ENCODE peak calls at places on chromosomes 6 and 20, in seven cellular contexts. One of them, this sample, is unnamed.

GRCh38 chr6:131122007-131122406 is 13.3 kb upstream of the AKAP7 start:
- DNase-seq in bronchial epithelial cell: peak; percentile 23
- DNase-seq in lower leg skin: no peak
- DNase-seq in right cardiac atrium: no peak
- DNase-seq in BJ: no peak
- DNase-seq in fibroblast of lung: peak; percentile 43
- DNase-seq in stomach: no peak
- DNase-seq in this sample: no peak

GRCh38 chr6:19395316-19395715 is 441.9 kb upstream of the ID4 start:
- DNase-seq in bronchial epithelial cell: no peak
- DNase-seq in lower leg skin: no peak
- DNase-seq in right cardiac atrium: no peak
- DNase-seq in BJ: no peak
- DNase-seq in fibroblast of lung: no peak
- DNase-seq in stomach: no peak
- DNase-seq in this sample: no peak

GRCh38 chr6:100346828-100347227 is 117.9 kb downstream of the SIM1 start:
- DNase-seq in bronchial epithelial cell: peak; percentile 55
- DNase-seq in lower leg skin: no peak
- DNase-seq in right cardiac atrium: no peak
- DNase-seq in BJ: peak; percentile 67
- DNase-seq in fibroblast of lung: peak; percentile 52
- DNase-seq in stomach: no peak
- DNase-seq in this sample: no peak

GRCh38 chr6:7108964-7109836 is 1.4 kb downstream of the RREB1 start:
- DNase-seq in bronchial epithelial cell: peak; percentile 69
- DNase-seq in lower leg skin: peak; percentile 93
- DNase-seq in right cardiac atrium: peak; percentile 76
- DNase-seq in BJ: no peak
- DNase-seq in fibroblast of lung: peak; percentile 85
- DNase-seq in stomach: peak; percentile 57
- DNase-seq in this sample: peak; percentile 74

GRCh38 chr20:57439432-57439831 is 48.2 kb downstream of the RBM38 start:
- DNase-seq in bronchial epithelial cell: no peak
- DNase-seq in lower leg skin: no peak
- DNase-seq in right cardiac atrium: peak; percentile 92
- DNase-seq in BJ: no peak
- DNase-seq in fibroblast of lung: no peak
- DNase-seq in stomach: peak; percentile 94
- DNase-seq in this sample: peak; percentile 95

GRCh38 chr6:40845588-40845987 is 193.4 kb downstream of the UNC5CL start:
- DNase-seq in bronchial epithelial cell: peak; percentile 50
- DNase-seq in lower leg skin: no peak
- DNase-seq in right cardiac atrium: no peak
- DNase-seq in BJ: no peak
- DNase-seq in fibroblast of lung: peak; percentile 42
- DNase-seq in stomach: peak; percentile 53
- DNase-seq in this sample: peak; percentile 43

GRCh38 chr6:158703121-158703839 is 53.4 kb downstream of the SYTL3 start:
- DNase-seq in bronchial epithelial cell: no peak
- DNase-seq in lower leg skin: peak; percentile 90
- DNase-seq in right cardiac atrium: peak; percentile 79
- DNase-seq in BJ: no peak
- DNase-seq in fibroblast of lung: no peak
- DNase-seq in stomach: no peak
- DNase-seq in this sample: no peak

GRCh38 chr20:32473231-32474008 is 111.7 kb downstream of the NOL4L start:
- DNase-seq in bronchial epithelial cell: no peak
- DNase-seq in lower leg skin: no peak
- DNase-seq in right cardiac atrium: no peak
- DNase-seq in BJ: no peak
- DNase-seq in fibroblast of lung: no peak
- DNase-seq in stomach: no peak
- DNase-seq in this sample: no peak

GRCh38 chr6:25007269-25007699 is 71.5 kb upstream of the RIPOR2 start:
- DNase-seq in bronchial epithelial cell: no peak
- DNase-seq in lower leg skin: no peak
- DNase-seq in right cardiac atrium: no peak
- DNase-seq in BJ: no peak
- DNase-seq in fibroblast of lung: no peak
- DNase-seq in stomach: no peak
- DNase-seq in this sample: no peak

GRCh38 chr6:13454286-13455221 is 32.8 kb downstream of the GFOD1 start:
- DNase-seq in bronchial epithelial cell: peak; percentile 12
- DNase-seq in lower leg skin: peak; percentile 92
- DNase-seq in right cardiac atrium: peak; percentile 65
- DNase-seq in BJ: no peak
- DNase-seq in fibroblast of lung: peak; percentile 81
- DNase-seq in stomach: peak; percentile 32
- DNase-seq in this sample: peak; percentile 16

GRCh38 chr20:50425076-50425475 is 85.1 kb upstream of the PTPN1 start:
- DNase-seq in bronchial epithelial cell: no peak
- DNase-seq in lower leg skin: no peak
- DNase-seq in right cardiac atrium: no peak
- DNase-seq in BJ: no peak
- DNase-seq in fibroblast of lung: no peak
- DNase-seq in stomach: no peak
- DNase-seq in this sample: no peak

GRCh38 chr6:156976144-156977088 is 199.2 kb downstream of the ARID1B start:
- DNase-seq in bronchial epithelial cell: no peak
- DNase-seq in lower leg skin: no peak
- DNase-seq in right cardiac atrium: no peak
- DNase-seq in BJ: no peak
- DNase-seq in fibroblast of lung: no peak
- DNase-seq in stomach: no peak
- DNase-seq in this sample: no peak

GRCh38 chr6:50141100-50141499 is 91.4 kb upstream of the DEFB112 start:
- DNase-seq in bronchial epithelial cell: peak; percentile 49
- DNase-seq in lower leg skin: no peak
- DNase-seq in right cardiac atrium: no peak
- DNase-seq in BJ: no peak
- DNase-seq in fibroblast of lung: no peak
- DNase-seq in stomach: no peak
- DNase-seq in this sample: no peak

GRCh38 chr6:9657994-9658393 is 756.9 kb downstream of the TFAP2A start:
- DNase-seq in bronchial epithelial cell: peak; percentile 90
- DNase-seq in lower leg skin: no peak
- DNase-seq in right cardiac atrium: no peak
- DNase-seq in BJ: no peak
- DNase-seq in fibroblast of lung: no peak
- DNase-seq in stomach: no peak
- DNase-seq in this sample: no peak

GRCh38 chr6:132017921-132018320 is 66.7 kb upstream of the CCN2 start:
- DNase-seq in bronchial epithelial cell: no peak
- DNase-seq in lower leg skin: no peak
- DNase-seq in right cardiac atrium: no peak
- DNase-seq in BJ: no peak
- DNase-seq in fibroblast of lung: no peak
- DNase-seq in stomach: no peak
- DNase-seq in this sample: no peak

GRCh38 chr6:149266659-149267058 is 50.9 kb upstream of the TAB2 start:
- DNase-seq in bronchial epithelial cell: no peak
- DNase-seq in lower leg skin: no peak
- DNase-seq in right cardiac atrium: no peak
- DNase-seq in BJ: no peak
- DNase-seq in fibroblast of lung: no peak
- DNase-seq in stomach: no peak
- DNase-seq in this sample: no peak

DNA sequence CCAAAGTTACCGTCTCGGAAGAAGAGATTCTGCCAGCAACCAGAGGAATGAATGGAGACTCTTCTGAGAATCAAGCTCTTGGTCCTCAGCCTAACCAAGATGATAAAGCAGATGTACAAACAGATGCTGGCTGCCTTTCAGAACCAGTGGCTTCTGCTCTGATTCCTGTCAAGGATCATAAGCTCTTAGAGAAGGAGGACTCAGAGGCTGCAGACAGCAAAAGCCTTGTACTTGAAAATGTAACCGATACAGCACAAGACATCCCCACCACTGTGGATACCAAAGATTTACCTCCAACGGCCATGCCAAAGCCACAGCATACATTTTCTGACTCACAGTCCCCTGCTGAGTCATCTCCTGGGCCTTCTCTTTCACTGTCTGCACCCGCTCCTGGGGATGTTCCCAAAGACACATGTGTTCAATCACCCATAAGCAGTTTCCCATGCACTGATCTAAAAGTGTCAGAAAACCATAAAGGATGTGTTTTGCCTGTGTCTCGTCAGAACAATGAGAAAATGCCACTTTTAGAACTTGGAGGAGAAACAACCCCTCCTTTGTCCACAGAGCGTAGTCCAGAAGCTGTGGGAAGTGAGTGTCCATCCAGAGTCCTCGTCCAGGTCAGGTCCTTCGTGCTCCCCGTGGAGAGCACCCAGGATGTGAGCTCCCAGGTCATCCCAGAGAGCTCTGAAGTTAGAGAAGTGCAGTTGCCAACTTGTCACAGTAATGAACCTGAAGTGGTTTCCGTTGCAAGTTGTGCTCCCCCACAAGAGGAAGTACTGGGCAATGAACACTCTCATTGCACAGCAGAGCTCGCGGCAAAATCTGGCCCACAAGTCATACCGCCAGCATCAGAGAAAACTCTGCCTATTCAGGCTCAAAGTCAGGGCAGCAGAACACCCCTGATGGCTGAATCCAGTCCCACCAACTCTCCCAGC is 109.6 kb downstream of the RTN4IP1 start:
- DNase-seq in bronchial epithelial cell: peak; percentile 90
- DNase-seq in lower leg skin: no peak
- DNase-seq in right cardiac atrium: no peak
- DNase-seq in BJ: peak; percentile 81
- DNase-seq in fibroblast of lung: peak; percentile 86
- DNase-seq in stomach: peak; percentile 50
- DNase-seq in this sample: peak; percentile 73
- H3K4me3 ChIP-seq in bronchial epithelial cell: no peak overlapping the region
- H3K4me3 ChIP-seq in lower leg skin: no peak overlapping the region
- H3K4me3 ChIP-seq in right cardiac atrium: no peak overlapping the region
- H3K4me3 ChIP-seq in BJ: no peak overlapping the region
- H3K4me3 ChIP-seq in fibroblast of lung: no peak overlapping the region
- H3K4me3 ChIP-seq in stomach: no peak overlapping the region
- H3K4me3 ChIP-seq in this sample: no peak overlapping the region

DNA sequence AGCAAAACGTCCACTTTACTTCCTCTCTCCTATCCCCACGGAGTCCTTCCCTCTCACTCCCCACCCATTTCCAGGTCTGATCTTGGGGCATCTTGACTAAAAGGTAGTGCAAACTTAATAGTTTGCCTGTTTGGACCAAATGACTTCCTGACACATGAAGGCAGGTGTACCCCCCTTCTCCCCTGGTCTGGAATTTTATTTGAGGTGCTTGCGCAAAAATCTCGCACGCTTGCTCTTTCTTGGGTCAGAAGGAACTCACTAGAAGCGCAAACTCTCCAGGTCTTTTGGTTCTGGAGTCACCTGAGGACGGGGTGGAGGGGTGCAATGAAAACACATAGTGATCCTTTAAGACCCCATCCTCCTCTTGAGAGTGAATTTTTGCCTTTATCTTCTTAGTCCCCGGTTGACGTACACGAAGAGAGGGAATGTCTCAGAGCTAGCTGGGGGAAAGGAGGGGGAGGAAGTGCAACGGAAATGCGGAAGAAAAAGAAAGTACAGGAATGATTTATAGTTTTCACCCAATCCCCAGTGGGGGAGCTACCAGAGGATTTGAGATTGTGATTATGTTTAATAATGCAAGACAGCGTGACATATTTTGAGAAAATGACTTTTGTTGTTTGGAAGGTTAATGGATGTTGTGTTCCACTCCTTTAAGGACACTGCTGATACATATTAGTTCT is 4.9 kb downstream of the ADGRB3 start:
- DNase-seq in bronchial epithelial cell: no peak
- DNase-seq in lower leg skin: no peak
- DNase-seq in right cardiac atrium: no peak
- DNase-seq in BJ: no peak
- DNase-seq in fibroblast of lung: peak; percentile 13
- DNase-seq in stomach: no peak
- DNase-seq in this sample: no peak
- H3K4me3 ChIP-seq in bronchial epithelial cell: no peak overlapping the region
- H3K4me3 ChIP-seq in lower leg skin: no peak overlapping the region
- H3K4me3 ChIP-seq in right cardiac atrium: peak overlapping the region; percentile 58
- H3K4me3 ChIP-seq in BJ: no peak overlapping the region
- H3K4me3 ChIP-seq in fibroblast of lung: no peak overlapping the region
- H3K4me3 ChIP-seq in stomach: peak overlapping the region; percentile 35
- H3K4me3 ChIP-seq in this sample: no peak overlapping the region

DNA sequence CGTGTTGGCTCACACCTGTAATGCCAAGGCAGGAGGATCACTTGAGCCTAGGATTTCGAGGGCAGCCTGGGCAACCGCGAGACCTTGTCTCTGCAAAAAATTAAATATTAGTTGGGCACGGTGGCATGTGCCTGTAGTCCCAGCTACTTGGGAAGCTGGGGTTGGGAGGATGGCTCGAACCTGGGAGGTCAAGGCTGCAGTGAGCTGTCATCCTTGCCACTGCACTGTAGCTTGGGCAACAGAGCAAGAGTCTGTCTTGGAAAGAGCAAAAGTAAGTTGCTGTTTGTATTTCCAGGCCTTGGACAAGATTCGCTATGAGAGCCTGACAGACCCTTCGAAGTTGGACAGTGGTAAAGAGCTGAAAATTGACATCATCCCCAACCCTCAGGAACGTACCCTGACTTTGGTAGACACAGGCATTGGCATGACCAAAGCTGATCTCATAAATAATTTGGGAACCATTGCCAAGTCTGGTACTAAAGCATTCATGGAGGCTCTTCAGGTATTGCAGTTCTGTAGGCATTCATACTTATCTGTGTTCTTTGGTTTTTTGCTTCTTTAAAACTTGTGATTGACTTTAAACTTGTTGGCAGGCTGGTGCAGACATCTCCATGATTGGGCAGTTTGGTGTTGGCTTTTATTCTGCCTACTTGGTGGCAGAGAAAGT is 2.3 kb downstream of the HSP90AB1 start:
- DNase-seq in bronchial epithelial cell: no peak
- DNase-seq in lower leg skin: no peak
- DNase-seq in right cardiac atrium: no peak
- DNase-seq in BJ: no peak
- DNase-seq in fibroblast of lung: no peak
- DNase-seq in stomach: no peak
- DNase-seq in this sample: no peak
- H3K4me3 ChIP-seq in bronchial epithelial cell: no peak overlapping the region
- H3K4me3 ChIP-seq in lower leg skin: no peak overlapping the region
- H3K4me3 ChIP-seq in right cardiac atrium: no peak overlapping the region
- H3K4me3 ChIP-seq in BJ: peak overlapping the region; percentile 79
- H3K4me3 ChIP-seq in fibroblast of lung: peak overlapping the region; percentile 85
- H3K4me3 ChIP-seq in stomach: peak overlapping the region; percentile 93
- H3K4me3 ChIP-seq in this sample: no peak overlapping the region

GRCh38 chr20:11919571-11919970 is 1.9 kb downstream of the BTBD3 start:
- DNase-seq in bronchial epithelial cell: no peak
- DNase-seq in lower leg skin: no peak
- DNase-seq in right cardiac atrium: no peak
- DNase-seq in BJ: no peak
- DNase-seq in fibroblast of lung: no peak
- DNase-seq in stomach: no peak
- DNase-seq in this sample: no peak
- H3K4me3 ChIP-seq in bronchial epithelial cell: no peak overlapping the region
- H3K4me3 ChIP-seq in lower leg skin: no peak overlapping the region
- H3K4me3 ChIP-seq in right cardiac atrium: peak overlapping the region; percentile 94
- H3K4me3 ChIP-seq in BJ: no peak overlapping the region
- H3K4me3 ChIP-seq in fibroblast of lung: peak overlapping the region; percentile 65
- H3K4me3 ChIP-seq in stomach: peak overlapping the region; percentile 49
- H3K4me3 ChIP-seq in this sample: no peak overlapping the region

DNA sequence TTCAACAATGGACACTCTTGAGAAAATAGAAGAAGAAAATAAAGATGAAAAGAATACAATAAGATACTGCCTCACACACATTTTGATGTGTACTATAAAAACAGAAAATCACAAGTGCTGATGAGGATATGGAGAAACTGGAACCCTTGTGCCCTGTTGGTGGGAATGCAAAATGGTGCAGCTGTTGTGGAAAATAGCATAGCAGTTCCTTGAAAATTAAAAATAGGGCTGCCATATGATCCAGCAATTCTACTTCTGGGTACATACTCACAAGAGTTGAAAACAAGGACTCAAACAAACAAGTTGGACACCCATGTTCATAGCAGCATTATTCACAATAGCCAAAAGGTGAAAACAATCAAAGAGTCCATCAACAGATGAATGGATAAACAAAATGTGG is 173.0 kb downstream of the KIF16B start:
- DNase-seq in bronchial epithelial cell: no peak
- DNase-seq in lower leg skin: no peak
- DNase-seq in right cardiac atrium: no peak
- DNase-seq in BJ: no peak
- DNase-seq in fibroblast of lung: no peak
- DNase-seq in stomach: no peak
- DNase-seq in this sample: no peak
- H3K4me3 ChIP-seq in bronchial epithelial cell: no peak overlapping the region
- H3K4me3 ChIP-seq in lower leg skin: no peak overlapping the region
- H3K4me3 ChIP-seq in right cardiac atrium: no peak overlapping the region
- H3K4me3 ChIP-seq in BJ: no peak overlapping the region
- H3K4me3 ChIP-seq in fibroblast of lung: no peak overlapping the region
- H3K4me3 ChIP-seq in stomach: no peak overlapping the region
- H3K4me3 ChIP-seq in this sample: no peak overlapping the region